ENCODE peak calls at places on chromosomes 13 and 19, in ten cellular contexts. H is endodermal cell, A is astrocyte of the spinal cord, T is adipocyte, P is fibroblast of lung, U is stomach, S is tibial nerve, M is neuronal stem cell, N is mammary epithelial cell, J is uterus. K is an unnamed sample.

GRCh38 chr19:16067205-16067938 is 8.9 kb upstream of the TPM4 start:
- DNase-seq in H (no peak), A (peak; percentile 88), T (no peak), P (peak; percentile 94), U (peak; percentile 91), S (no peak), M (no peak), N (peak; percentile 89), J (peak; percentile 92), K (peak; percentile 91)

GRCh38 chr13:110187501-110188161 is 119.3 kb downstream of the COL4A1 start:
- DNase-seq in H (no peak), A (peak; percentile 73), T (peak; percentile 46), P (peak; percentile 88), U (no peak), S (no peak), M (no peak), N (peak; percentile 47), J (no peak), K (peak; percentile 97)

GRCh38 chr13:87851395-87851794 is 180.2 kb downstream of the SLITRK5 start:
- DNase-seq in H (no peak), A (no peak), T (no peak), P (no peak), U (no peak), S (no peak), M (no peak), N (no peak), J (no peak), K (no peak)

GRCh38 chr13:106513608-106514007 is 21.9 kb downstream of the EFNB2 start:
- DNase-seq in H (no peak), A (peak; percentile 43), T (no peak), P (no peak), U (no peak), S (no peak), M (no peak), N (no peak), J (no peak), K (no peak)

GRCh38 chr13:40993119-40993518 is 26.0 kb downstream of the ELF1 start:
- DNase-seq in H (peak; percentile 49), A (peak; percentile 33), T (no peak), P (no peak), U (no peak), S (no peak), M (no peak), N (no peak), J (no peak), K (no peak)

GRCh38 chr13:50543767-50544166 is 299.7 kb downstream of the DLEU7 start:
- DNase-seq in H (no peak), A (peak; percentile 92), T (peak; percentile 95), P (peak; percentile 87), U (no peak), S (no peak), M (no peak), N (no peak), J (no peak), K (peak; percentile 72)

GRCh38 chr13:33349996-33350826 is 64.7 kb upstream of the STARD13 start:
- DNase-seq in H (peak; percentile 67), A (peak; percentile 39), T (peak; percentile 73), P (peak; percentile 48), U (peak; percentile 66), S (peak; percentile 25), M (peak; percentile 8), N (no peak), J (peak; percentile 70), K (peak; percentile 52)

GRCh38 chr13:75895168-75895567 is 259.0 kb downstream of the LMO7 start:
- DNase-seq in H (no peak), A (no peak), T (no peak), P (no peak), U (no peak), S (no peak), M (no peak), N (no peak), J (no peak), K (no peak)

GRCh38 chr13:46751811-46752635 is 44.9 kb downstream of the ESD start:
- DNase-seq in H (no peak), A (peak; percentile 43), T (no peak), P (peak; percentile 72), U (no peak), S (no peak), M (no peak), N (no peak), J (no peak), K (no peak)

GRCh38 chr19:48400018-48400742 is 6.7 kb downstream of the GRIN2D start:
- DNase-seq in H (peak; percentile 93), A (peak; percentile 81), T (no peak), P (peak; percentile 76), U (peak; percentile 61), S (peak; percentile 37), M (no peak), N (peak; percentile 51), J (no peak), K (peak; percentile 65)

GRCh38 chr13:90365130-90365529 is 982.4 kb upstream of the MIR17HG start:
- DNase-seq in H (no peak), A (peak; percentile 16), T (peak; percentile 35), P (peak; percentile 15), U (no peak), S (no peak), M (no peak), N (peak; percentile 8), J (no peak), K (peak; percentile 49)

GRCh38 chr13:40064154-40064713 is 408.8 kb downstream of the COG6 start:
- DNase-seq in H (no peak), A (no peak), T (no peak), P (no peak), U (no peak), S (no peak), M (no peak), N (no peak), J (no peak), K (no peak)

GRCh38 chr13:42337808-42338600 is 66.1 kb downstream of the AKAP11 start:
- DNase-seq in H (no peak), A (peak; percentile 20), T (no peak), P (no peak), U (no peak), S (no peak), M (no peak), N (no peak), J (no peak), K (no peak)

GRCh38 chr13:69947577-69947976 is 160.0 kb upstream of the ATXN8OS start:
- DNase-seq in H (no peak), A (no peak), T (no peak), P (no peak), U (no peak), S (no peak), M (no peak), N (no peak), J (no peak), K (no peak)

GRCh38 chr13:45352031-45352430 is 11.0 kb upstream of the TPT1 start:
- DNase-seq in H (no peak), A (no peak), T (no peak), P (peak; percentile 80), U (no peak), S (no peak), M (no peak), N (peak; percentile 81), J (no peak), K (no peak)

DNA sequence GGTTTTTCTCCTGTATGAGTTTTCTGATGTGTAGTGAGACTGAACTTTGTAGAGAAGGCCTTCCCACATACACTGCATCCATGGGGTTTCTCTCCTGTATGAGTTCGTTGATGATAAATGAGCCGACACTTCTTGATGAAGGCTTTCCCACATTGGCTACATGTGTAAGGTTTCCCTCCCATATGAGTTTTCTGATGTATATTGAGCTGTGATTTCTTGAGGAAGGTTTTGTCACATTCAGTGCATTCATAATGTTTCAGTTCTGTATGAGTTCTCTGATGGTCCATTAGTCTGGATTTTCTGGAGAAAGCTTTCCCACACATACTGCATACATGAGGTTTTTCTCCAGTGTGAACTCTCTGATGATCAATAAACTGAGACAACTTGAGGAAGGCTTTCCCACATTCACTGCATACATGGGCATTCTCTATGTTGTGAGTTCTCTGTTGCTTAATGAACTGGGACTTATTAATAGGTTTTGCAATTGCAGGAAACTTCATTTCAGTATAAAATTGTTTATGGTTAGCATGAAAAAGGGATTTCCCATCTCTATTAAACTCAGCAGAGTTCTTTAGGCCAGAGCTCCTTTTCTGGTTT is 7.5 kb upstream of the ZNF350 start:
- DNase-seq in H (no peak), A (peak; percentile 3), T (no peak), P (no peak), U (no peak), S (no peak), M (no peak), N (no peak), J (no peak), K (peak; percentile 3)
- H3K4me3 ChIP-seq in H (peak overlapping the region; percentile 57), A (no peak overlapping the region), T (peak overlapping the region; percentile 63), P (no peak overlapping the region), U (no peak overlapping the region), S (no peak overlapping the region), M (no peak overlapping the region), N (no peak overlapping the region), J (no peak overlapping the region), K (no peak overlapping the region)

DNA sequence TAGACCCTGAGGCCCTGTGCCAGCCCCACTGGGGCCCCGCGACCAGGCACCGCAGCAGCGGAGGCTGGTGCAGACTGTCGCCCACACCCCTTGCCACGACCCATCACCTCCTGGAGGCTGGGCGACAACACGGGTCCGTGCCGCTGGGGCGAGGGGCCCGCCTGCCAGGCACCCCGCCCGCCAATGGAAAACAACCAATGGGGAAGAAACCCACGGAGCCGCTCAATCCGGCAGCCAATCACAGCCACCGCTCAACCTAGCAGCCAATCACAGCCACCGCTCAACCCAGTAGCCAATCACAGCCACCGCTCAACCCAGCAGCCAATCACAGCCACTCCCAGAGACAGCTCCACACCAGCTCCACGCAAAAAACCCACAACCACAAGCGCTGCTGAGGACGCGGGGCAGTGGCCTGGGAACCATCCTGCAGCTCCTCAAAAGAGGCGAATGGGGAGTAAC is 29.7 kb downstream of the GPX4 start:
- DNase-seq in H (peak; percentile 87), A (no peak), T (peak; percentile 26), P (no peak), U (peak; percentile 56), S (no peak), M (no peak), N (no peak), J (no peak), K (no peak)
- H3K4me3 ChIP-seq in H (no peak overlapping the region), A (no peak overlapping the region), T (no peak overlapping the region), P (no peak overlapping the region), U (peak overlapping the region; percentile 72), S (no peak overlapping the region), M (no peak overlapping the region), N (no peak overlapping the region), J (no peak overlapping the region), K (no peak overlapping the region)

DNA sequence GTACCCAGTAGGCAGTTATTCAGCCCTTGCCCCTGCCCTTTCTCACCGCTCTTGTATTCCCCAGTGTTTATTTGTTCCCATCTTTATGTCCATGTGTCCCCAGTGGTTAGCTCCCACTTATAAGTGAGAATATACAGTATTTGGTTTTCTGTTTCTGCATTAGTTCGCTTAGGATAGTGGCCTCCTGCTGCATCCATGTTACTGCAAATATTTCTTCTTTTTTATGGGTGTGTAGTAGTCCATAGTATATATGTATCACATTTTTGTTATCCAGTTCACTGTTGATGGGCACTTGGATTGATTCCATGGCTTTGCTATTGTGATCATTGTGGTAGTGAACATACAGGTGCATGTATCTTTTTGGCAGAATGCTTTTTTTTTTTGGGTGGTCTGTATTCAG is 32.7 kb downstream of the URI1 start:
- DNase-seq in H (no peak), A (no peak), T (no peak), P (no peak), U (no peak), S (no peak), M (no peak), N (no peak), J (no peak), K (no peak)
- H3K4me3 ChIP-seq in H (no peak overlapping the region), A (no peak overlapping the region), T (no peak overlapping the region), P (no peak overlapping the region), U (no peak overlapping the region), S (no peak overlapping the region), M (no peak overlapping the region), N (no peak overlapping the region), J (no peak overlapping the region), K (no peak overlapping the region)

GRCh38 chr19:51124216-51124615 is 490 bp upstream of the SIGLEC9 start:
- DNase-seq in H (no peak), A (no peak), T (no peak), P (no peak), U (no peak), S (no peak), M (no peak), N (no peak), J (no peak), K (no peak)
- H3K4me3 ChIP-seq in H (no peak overlapping the region), A (no peak overlapping the region), T (no peak overlapping the region), P (no peak overlapping the region), U (no peak overlapping the region), S (no peak overlapping the region), M (no peak overlapping the region), N (no peak overlapping the region), J (no peak overlapping the region), K (no peak overlapping the region)